ENCODE peak calls at places on chromosomes 7 and 10, in four cellular contexts. K is cardiac fibroblast; S is naive thymus-derived CD4-positive, alpha-beta T cell; R is hepatocyte. W is an unnamed sample.

GRCh38 chr10:78960316-78960800 is 108.4 kb upstream of the ZMIZ1 start:
- DNase-seq in K (peak; percentile 96), S (no peak), R (peak; percentile 58), W (peak; percentile 78)

GRCh38 chr7:112540839-112541577 is 60.2 kb downstream of the LSMEM1 start:
- DNase-seq in K (no peak), S (no peak), R (no peak), W (no peak)

GRCh38 chr7:108415821-108416536 is 40.3 kb downstream of the NRCAM start:
- DNase-seq in K (peak; percentile 89), S (no peak), R (no peak), W (no peak)

GRCh38 chr7:1898628-1899185 is 228.6 kb downstream of the ELFN1 start:
- DNase-seq in K (no peak), S (no peak), R (no peak), W (no peak)

GRCh38 chr7:55127622-55128081 is 108.8 kb downstream of the EGFR start:
- DNase-seq in K (peak; percentile 87), S (no peak), R (no peak), W (no peak)

GRCh38 chr10:48383393-48383792 is 76.9 kb downstream of the MAPK8 start:
- DNase-seq in K (no peak), S (no peak), R (no peak), W (no peak)

GRCh38 chr10:1677307-1677939 is 59.9 kb downstream of the ADARB2 start:
- DNase-seq in K (no peak), S (no peak), R (no peak), W (no peak)

GRCh38 chr10:106680061-106680460 is 484.4 kb downstream of the SORCS1 start:
- DNase-seq in K (peak; percentile 18), S (no peak), R (no peak), W (no peak)

GRCh38 chr10:16423599-16423998 is 13.2 kb upstream of the PTER start:
- DNase-seq in K (no peak), S (no peak), R (no peak), W (no peak)

GRCh38 chr7:140564643-140565042 is 76.0 kb downstream of the DENND2A start:
- DNase-seq in K (no peak), S (no peak), R (no peak), W (no peak)

GRCh38 chr10:114412907-114413386 is 8.6 kb upstream of the AFAP1L2 start:
- DNase-seq in K (peak; percentile 62), S (no peak), R (no peak), W (peak; percentile 74)

GRCh38 chr10:101880190-101880573 is 36.6 kb upstream of the KCNIP2 start:
- DNase-seq in K (no peak), S (no peak), R (no peak), W (no peak)

GRCh38 chr10:114686013-114686412 is 27.9 kb upstream of the ABLIM1 start:
- DNase-seq in K (no peak), S (no peak), R (no peak), W (no peak)

GRCh38 chr10:69320521-69320920 is 42.2 kb downstream of the HK1 start:
- DNase-seq in K (no peak), S (no peak), R (no peak), W (peak; percentile 33)

GRCh38 chr10:110169586-110169985 is 37.8 kb upstream of the MXI1 start:
- DNase-seq in K (no peak), S (no peak), R (no peak), W (no peak)

GRCh38 chr10:77070892-77071595 is 566.6 kb downstream of the KCNMA1 start:
- DNase-seq in K (no peak), S (no peak), R (no peak), W (no peak)

GRCh38 chr7:44431091-44431608 is 59.3 kb downstream of the NUDCD3 start:
- DNase-seq in K (no peak), S (no peak), R (peak; percentile 17), W (peak; percentile 62)

GRCh38 chr10:8640878-8641277 is 586.4 kb downstream of the GATA3 start:
- DNase-seq in K (no peak), S (no peak), R (no peak), W (no peak)

GRCh38 chr10:110516815-110517492 is 19.2 kb downstream of the DUSP5 start:
- DNase-seq in K (no peak), S (no peak), R (no peak), W (peak; percentile 42)

GRCh38 chr7:19144661-19145428 is at the start of gene FERD3L:
- DNase-seq in K (no peak), S (no peak), R (no peak), W (no peak)

GRCh38 chr10:128062331-128062730 is 63.9 kb downstream of the MKI67 start:
- DNase-seq in K (no peak), S (no peak), R (no peak), W (peak; percentile 84)

GRCh38 chr7:79789584-79790345 is 336.3 kb upstream of the MAGI2 start:
- DNase-seq in K (peak; percentile 69), S (no peak), R (no peak), W (no peak)

GRCh38 chr10:23445591-23445990 is 6.7 kb downstream of the OTUD1 start:
- DNase-seq in K (no peak), S (no peak), R (no peak), W (no peak)

GRCh38 chr7:43170571-43170970 is 58.1 kb downstream of the HECW1 start:
- DNase-seq in K (no peak), S (no peak), R (no peak), W (no peak)

GRCh38 chr10:99399664-99400063 is 30.8 kb downstream of the GOT1 start:
- DNase-seq in K (no peak), S (no peak), R (no peak), W (no peak)

GRCh38 chr10:5272065-5272803 is 75.6 kb downstream of the AKR1C4 start:
- DNase-seq in K (no peak), S (no peak), R (no peak), W (no peak)

GRCh38 chr10:132705943-132706342 is 80.0 kb downstream of the NKX6-2 start:
- DNase-seq in K (no peak), S (no peak), R (no peak), W (no peak)

GRCh38 chr7:12647364-12648219 is 39.8 kb upstream of the ARL4A start:
- DNase-seq in K (peak; percentile 78), S (no peak), R (peak; percentile 24), W (no peak)

GRCh38 chr10:22133640-22134624 is 83.9 kb downstream of the EBLN1 start:
- DNase-seq in K (peak; percentile 15), S (no peak), R (peak; percentile 16), W (no peak)

GRCh38 chr10:124000792-124001201 is 92.6 kb downstream of the CHST15 start:
- DNase-seq in K (peak; percentile 51), S (peak; percentile 4), R (no peak), W (peak; percentile 42)

GRCh38 chr10:83959330-83959729 is 180.0 kb upstream of the GHITM start:
- DNase-seq in K (no peak), S (no peak), R (no peak), W (no peak)

W was measured in islet precursor cell.